ENCODE peak calls at places on chromosomes 16 and 17, in eight cellular contexts. One of them, this sample, is unnamed.

GRCh38 chr17:30389755-30390300 is 11.1 kb downstream of the CPD start:
- DNase-seq in fibroblast of villous mesenchyme: no peak
- DNase-seq in type B pancreatic cell: no peak
- DNase-seq in non-pigmented ciliary epithelial cell: no peak
- DNase-seq in memory B cell: no peak
- DNase-seq in K562: no peak
- DNase-seq in HEK293T: no peak
- DNase-seq in NCI-H1436 treated with DMSO at 0.1 percent for 48 hours: no peak
- DNase-seq in this sample: no peak

GRCh38 chr17:147796-148740 is 10.7 kb downstream of the SCGB1C2 start:
- DNase-seq in memory B cell: no peak
- DNase-seq in K562: no peak
- DNase-seq in fibroblast of villous mesenchyme: no peak
- DNase-seq in non-pigmented ciliary epithelial cell: no peak
- DNase-seq in HEK293T: no peak
- DNase-seq in type B pancreatic cell: peak; percentile 62
- DNase-seq in NCI-H1436 treated with DMSO at 0.1 percent for 48 hours: no peak
- DNase-seq in this sample: no peak

GRCh38 chr17:47315451-47316266 is 8.1 kb upstream of the EFCAB13 start:
- DNase-seq in memory B cell: peak; percentile 57
- DNase-seq in NCI-H1436 treated with DMSO at 0.1 percent for 48 hours: peak; percentile 48
- DNase-seq in non-pigmented ciliary epithelial cell: peak; percentile 92
- DNase-seq in HEK293T: peak; percentile 70
- DNase-seq in type B pancreatic cell: no peak
- DNase-seq in K562: peak; percentile 76
- DNase-seq in fibroblast of villous mesenchyme: peak; percentile 91
- DNase-seq in this sample: peak; percentile 89

GRCh38 chr16:920722-921121 is 50.1 kb downstream of the LMF1 start:
- DNase-seq in K562: no peak
- DNase-seq in NCI-H1436 treated with DMSO at 0.1 percent for 48 hours: no peak
- DNase-seq in type B pancreatic cell: no peak
- DNase-seq in non-pigmented ciliary epithelial cell: no peak
- DNase-seq in HEK293T: no peak
- DNase-seq in memory B cell: no peak
- DNase-seq in fibroblast of villous mesenchyme: peak; percentile 9
- DNase-seq in this sample: peak; percentile 7

GRCh38 chr17:80418589-80418988 is 3.6 kb downstream of the ENDOV start:
- DNase-seq in fibroblast of villous mesenchyme: no peak
- DNase-seq in memory B cell: no peak
- DNase-seq in K562: no peak
- DNase-seq in HEK293T: no peak
- DNase-seq in non-pigmented ciliary epithelial cell: no peak
- DNase-seq in type B pancreatic cell: no peak
- DNase-seq in NCI-H1436 treated with DMSO at 0.1 percent for 48 hours: no peak
- DNase-seq in this sample: no peak

GRCh38 chr17:17682737-17683675 is 1.7 kb downstream of the RAI1 start:
- DNase-seq in memory B cell: peak; percentile 50
- DNase-seq in NCI-H1436 treated with DMSO at 0.1 percent for 48 hours: no peak
- DNase-seq in K562: peak; percentile 68
- DNase-seq in fibroblast of villous mesenchyme: peak; percentile 95
- DNase-seq in non-pigmented ciliary epithelial cell: peak; percentile 61
- DNase-seq in HEK293T: peak; percentile 67
- DNase-seq in type B pancreatic cell: no peak
- DNase-seq in this sample: peak; percentile 59

GRCh38 chr16:64321066-64321465 is 800.8 kb downstream of the CDH11 start:
- DNase-seq in HEK293T: no peak
- DNase-seq in K562: no peak
- DNase-seq in fibroblast of villous mesenchyme: no peak
- DNase-seq in NCI-H1436 treated with DMSO at 0.1 percent for 48 hours: no peak
- DNase-seq in type B pancreatic cell: no peak
- DNase-seq in non-pigmented ciliary epithelial cell: no peak
- DNase-seq in memory B cell: no peak
- DNase-seq in this sample: no peak

GRCh38 chr17:6755731-6756184 is at the start of gene XAF1:
- DNase-seq in fibroblast of villous mesenchyme: peak; percentile 86
- DNase-seq in memory B cell: peak; percentile 38
- DNase-seq in non-pigmented ciliary epithelial cell: no peak
- DNase-seq in HEK293T: no peak
- DNase-seq in K562: no peak
- DNase-seq in type B pancreatic cell: no peak
- DNase-seq in NCI-H1436 treated with DMSO at 0.1 percent for 48 hours: no peak
- DNase-seq in this sample: no peak

This sample was measured in AG04449.